ENCODE peak calls at places on chromosomes 11 and 22, in five cellular contexts. N, D, J, L and Z are unnamed samples.

GRCh38 chr11:2573240-2574042 is 126.4 kb downstream of the KCNQ1OT1 start:
- DNase-seq in N (no peak), D (no peak), J (no peak), L (no peak), Z (no peak)

GRCh38 chr11:131977231-131977630 is 606.8 kb downstream of the NTM start:
- DNase-seq in N (no peak), D (no peak), J (no peak), L (no peak), Z (peak)

GRCh38 chr11:47992959-47993820 is 12.8 kb downstream of the PTPRJ start:
- DNase-seq in N (no peak), D (no peak), J (no peak), L (peak), Z (peak)

GRCh38 chr22:32473388-32473952 is 1.1 kb upstream of the FBXO7 start:
- DNase-seq in N (no peak), D (no peak), J (no peak), L (peak), Z (no peak)

GRCh38 chr22:22034469-22035132 is 52.0 kb upstream of the TOP3B start:
- DNase-seq in N (no peak), D (no peak), J (no peak), L (no peak), Z (no peak)

GRCh38 chr22:19082793-19083192 is 39.4 kb downstream of the DGCR2 start:
- DNase-seq in N (peak), D (no peak), J (no peak), L (no peak), Z (no peak)

GRCh38 chr11:73308963-73309960 is 1.2 kb downstream of the ARHGEF17 start:
- DNase-seq in N (no peak), D (no peak), J (peak), L (peak), Z (peak)

GRCh38 chr11:1344056-1344635 is 34.7 kb upstream of the TOLLIP start:
- DNase-seq in N (no peak), D (no peak), J (no peak), L (no peak), Z (no peak)

GRCh38 chr11:94776351-94777321 is 8.5 kb downstream of the AMOTL1 start:
- DNase-seq in N (no peak), D (no peak), J (no peak), L (no peak), Z (no peak)

GRCh38 chr22:23231471-23232093 is 51.3 kb downstream of the BCR start:
- DNase-seq in N (no peak), D (no peak), J (no peak), L (no peak), Z (no peak)

GRCh38 chr11:133406493-133406892 is 125.8 kb downstream of the OPCML start:
- DNase-seq in N (no peak), D (no peak), J (no peak), L (no peak), Z (no peak)

GRCh38 chr22:28426346-28427132 is 253.1 kb downstream of the TTC28 start:
- DNase-seq in N (no peak), D (no peak), J (no peak), L (no peak), Z (no peak)

GRCh38 chr11:128522943-128523518 is 64.3 kb downstream of the ETS1 start:
- DNase-seq in N (no peak), D (no peak), J (no peak), L (no peak), Z (no peak)

GRCh38 chr11:17531818-17532131 is 12.4 kb downstream of the USH1C start:
- DNase-seq in N (no peak), D (no peak), J (no peak), L (no peak), Z (peak)

GRCh38 chr11:3970101-3970500 is 114.6 kb downstream of the STIM1 start:
- DNase-seq in N (no peak), D (no peak), J (no peak), L (no peak), Z (no peak)

GRCh38 chr11:111912535-111912934 is at the start of gene HSPB2:
- DNase-seq in N (no peak), D (no peak), J (no peak), L (no peak), Z (no peak)

GRCh38 chr11:25319068-25319467 is 822.2 kb downstream of the LUZP2 start:
- DNase-seq in N (no peak), D (no peak), J (no peak), L (no peak), Z (no peak)

GRCh38 chr22:28998681-28999080 is 63.0 kb downstream of the C22orf31 start:
- DNase-seq in N (no peak), D (no peak), J (no peak), L (no peak), Z (no peak)

GRCh38 chr11:43784301-43784700 is 96.3 kb upstream of the ALKBH3 start:
- DNase-seq in N (no peak), D (no peak), J (no peak), L (no peak), Z (no peak)
- TF ChIP-seq CTCF in N (no peak), D (no peak), J (no peak), L (no peak), Z (no peak)

GRCh38 chr11:11952036-11952435 is 56.4 kb downstream of the DKK3 start:
- DNase-seq in N (no peak), D (no peak), J (no peak), L (no peak), Z (no peak)
- H3K4me3 ChIP-seq in N (no peak), D (no peak), J (no peak), L (no peak), Z (no peak)

GRCh38 chr11:79259800-79260199 is 181.0 kb downstream of the TENM4 start:
- DNase-seq in N (no peak), D (no peak), J (no peak), L (no peak), Z (no peak)
- TF ChIP-seq CTCF in N (no peak), D (no peak), J (no peak), L (no peak), Z (peak)

GRCh38 chr11:72070486-72070885 is 9.9 kb downstream of the NUMA1 start:
- DNase-seq in N (no peak), D (no peak), J (no peak), L (no peak), Z (no peak)

GRCh38 chr11:72069787-72070251 is 10.5 kb downstream of the NUMA1 start:
- DNase-seq in N (peak), D (peak), J (peak), L (peak), Z (peak)

GRCh38 chr11:72075109-72075508 is 5.2 kb downstream of the NUMA1 start:
- DNase-seq in N (no peak), D (no peak), J (no peak), L (no peak), Z (no peak)

GRCh38 chr11:72069200-72069599 is 11.1 kb downstream of the NUMA1 start:
- DNase-seq in N (no peak), D (no peak), J (no peak), L (no peak), Z (no peak)

DNA sequence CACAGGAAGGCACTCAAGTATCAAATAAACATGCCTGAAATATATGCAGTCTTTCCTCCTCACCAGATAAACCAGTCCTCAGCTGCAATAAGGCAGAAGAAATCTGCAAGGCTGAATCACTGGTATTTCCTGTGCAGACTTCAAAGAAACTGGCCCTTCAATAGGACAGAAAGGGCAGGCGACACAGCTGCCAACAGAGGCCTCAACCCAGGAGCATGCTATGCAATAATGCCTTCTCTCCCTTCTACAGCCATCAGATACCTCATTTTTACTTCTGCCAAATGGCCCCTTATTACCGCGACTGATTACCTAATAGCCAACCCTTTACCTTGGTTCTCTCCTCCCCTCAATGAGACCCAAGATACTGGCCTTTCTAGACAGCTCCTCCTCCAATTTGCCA is 8.0 kb downstream of the NUMA1 start:
- DNase-seq in N (no peak), D (no peak), J (no peak), L (peak), Z (no peak)
- H3K4me3 ChIP-seq in N (no peak), D (no peak), J (no peak), L (peak), Z (no peak)

DNA sequence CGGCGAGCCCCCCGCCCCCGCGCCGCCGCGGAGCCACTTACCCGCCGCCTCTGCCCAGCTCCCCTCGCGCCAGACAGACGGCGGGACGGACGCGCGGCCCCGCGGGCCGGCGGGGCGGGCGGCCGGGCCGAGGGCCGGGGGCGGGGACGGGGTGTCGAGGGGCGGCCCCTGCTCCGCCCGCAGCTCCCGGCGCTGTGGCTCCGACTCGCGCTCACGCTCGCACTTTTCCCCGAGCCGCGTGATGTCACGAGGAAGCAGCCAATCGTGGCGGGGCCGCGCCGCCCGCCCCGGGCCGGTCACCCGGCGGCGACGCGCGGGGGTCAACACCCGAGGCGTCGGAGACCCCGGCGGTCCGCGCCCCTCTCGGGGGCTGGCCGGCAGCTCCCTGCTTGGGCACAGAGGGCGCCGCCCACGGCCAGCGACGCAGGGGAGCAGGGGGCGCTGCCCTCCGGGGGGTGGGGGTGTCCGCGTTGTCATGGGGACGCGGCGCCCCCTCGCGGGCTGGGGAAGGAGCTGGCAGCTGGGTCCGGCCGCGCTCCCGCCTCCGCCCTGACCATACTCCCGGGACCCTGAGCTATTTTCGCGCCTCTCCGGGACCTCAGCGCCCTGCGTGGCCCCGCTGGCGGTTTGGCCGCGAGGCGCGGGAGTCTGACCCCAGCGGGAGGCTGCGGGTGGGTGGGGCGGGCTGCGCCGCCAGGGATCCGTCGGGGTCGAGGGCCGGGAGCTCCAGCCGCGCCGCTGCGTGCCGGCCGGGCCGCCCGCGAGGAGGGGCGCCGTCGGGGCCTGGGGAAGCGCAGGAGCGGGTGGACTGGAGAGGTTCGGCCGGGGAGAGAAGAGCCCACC is at the start of gene CHRM4:
- DNase-seq in N (no peak), D (no peak), J (no peak), L (no peak), Z (no peak)
- TF ChIP-seq CTCF in N (peak), D (peak), J (peak), L (peak), Z (peak)

GRCh38 chr11:65418681-65419459 is 3.7 kb upstream of the NEAT1 start:
- DNase-seq in N (peak), D (peak), J (peak), L (peak), Z (peak)

GRCh38 chr11:65419460-65419772 is 3.2 kb upstream of the NEAT1 start:
- DNase-seq in N (no peak), D (no peak), J (no peak), L (no peak), Z (no peak)

GRCh38 chr11:65417221-65417701 is 5.3 kb upstream of the NEAT1 start:
- DNase-seq in N (peak), D (peak), J (no peak), L (no peak), Z (no peak)

GRCh38 chr11:65417702-65418430 is 4.7 kb upstream of the NEAT1 start:
- DNase-seq in N (peak), D (peak), J (peak), L (no peak), Z (no peak)

GRCh38 chr11:65418431-65418680 is 4.2 kb upstream of the NEAT1 start:
- DNase-seq in N (peak), D (no peak), J (no peak), L (no peak), Z (no peak)
- H3K4me3 ChIP-seq in N (peak), D (peak), J (peak), L (peak), Z (peak)

GRCh38 chr11:126861796-126862195 is 138.8 kb downstream of the KIRREL3 start:
- DNase-seq in N (no peak), D (no peak), J (no peak), L (no peak), Z (no peak)

GRCh38 chr11:126864934-126865333 is 135.6 kb downstream of the KIRREL3 start:
- DNase-seq in N (no peak), D (no peak), J (no peak), L (no peak), Z (no peak)

GRCh38 chr11:126857860-126858808 is 142.4 kb downstream of the KIRREL3 start:
- DNase-seq in N (no peak), D (no peak), J (no peak), L (no peak), Z (no peak)

GRCh38 chr11:126863294-126863997 is 137.1 kb downstream of the KIRREL3 start:
- DNase-seq in N (no peak), D (peak), J (no peak), L (no peak), Z (no peak)

DNA sequence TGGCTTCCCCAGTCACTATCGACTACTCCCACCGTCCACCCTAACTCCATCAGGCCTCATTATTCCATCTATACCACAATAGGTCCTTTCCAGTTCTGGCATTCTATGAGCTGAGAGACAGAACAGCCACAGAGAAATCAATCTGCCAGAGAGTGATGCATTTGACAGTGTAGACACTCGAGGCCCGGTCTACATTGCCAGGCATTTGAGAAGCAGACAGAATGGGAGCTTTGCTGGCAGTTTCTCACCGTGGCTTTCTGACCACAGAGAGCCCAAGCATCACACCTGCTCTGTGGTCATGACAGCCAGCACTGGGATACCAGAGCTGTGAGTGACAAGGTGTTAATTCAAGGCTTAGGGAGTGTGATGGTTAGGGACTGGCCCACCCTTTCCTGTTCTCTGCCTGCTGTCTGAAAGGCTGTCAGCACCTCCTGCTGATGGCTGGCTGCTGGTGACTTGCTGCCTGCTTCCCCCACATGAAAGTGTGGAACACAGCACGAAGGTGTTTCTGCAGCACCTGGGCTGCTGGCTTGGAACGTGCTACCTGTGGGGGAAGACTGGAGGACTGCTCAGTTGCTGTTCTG is 137.8 kb downstream of the KIRREL3 start:
- DNase-seq in N (no peak), D (peak), J (no peak), L (no peak), Z (no peak)
- TF ChIP-seq CTCF in N (no peak), D (peak), J (no peak), L (no peak), Z (peak)

GRCh38 chr22:50582562-50583293 is at the start of gene CHKB:
- DNase-seq in N (peak), D (peak), J (peak), L (peak), Z (peak)

GRCh38 chr22:50585781-50586180 is 3.1 kb upstream of the CHKB start:
- DNase-seq in N (no peak), D (no peak), J (no peak), L (no peak), Z (no peak)

GRCh38 chr22:50583294-50583865 is 731 bp upstream of the CHKB start:
- DNase-seq in N (no peak), D (no peak), J (no peak), L (no peak), Z (no peak)

GRCh38 chr22:50585238-50585637 is 2.6 kb upstream of the CHKB start:
- DNase-seq in N (no peak), D (no peak), J (no peak), L (no peak), Z (no peak)

DNA sequence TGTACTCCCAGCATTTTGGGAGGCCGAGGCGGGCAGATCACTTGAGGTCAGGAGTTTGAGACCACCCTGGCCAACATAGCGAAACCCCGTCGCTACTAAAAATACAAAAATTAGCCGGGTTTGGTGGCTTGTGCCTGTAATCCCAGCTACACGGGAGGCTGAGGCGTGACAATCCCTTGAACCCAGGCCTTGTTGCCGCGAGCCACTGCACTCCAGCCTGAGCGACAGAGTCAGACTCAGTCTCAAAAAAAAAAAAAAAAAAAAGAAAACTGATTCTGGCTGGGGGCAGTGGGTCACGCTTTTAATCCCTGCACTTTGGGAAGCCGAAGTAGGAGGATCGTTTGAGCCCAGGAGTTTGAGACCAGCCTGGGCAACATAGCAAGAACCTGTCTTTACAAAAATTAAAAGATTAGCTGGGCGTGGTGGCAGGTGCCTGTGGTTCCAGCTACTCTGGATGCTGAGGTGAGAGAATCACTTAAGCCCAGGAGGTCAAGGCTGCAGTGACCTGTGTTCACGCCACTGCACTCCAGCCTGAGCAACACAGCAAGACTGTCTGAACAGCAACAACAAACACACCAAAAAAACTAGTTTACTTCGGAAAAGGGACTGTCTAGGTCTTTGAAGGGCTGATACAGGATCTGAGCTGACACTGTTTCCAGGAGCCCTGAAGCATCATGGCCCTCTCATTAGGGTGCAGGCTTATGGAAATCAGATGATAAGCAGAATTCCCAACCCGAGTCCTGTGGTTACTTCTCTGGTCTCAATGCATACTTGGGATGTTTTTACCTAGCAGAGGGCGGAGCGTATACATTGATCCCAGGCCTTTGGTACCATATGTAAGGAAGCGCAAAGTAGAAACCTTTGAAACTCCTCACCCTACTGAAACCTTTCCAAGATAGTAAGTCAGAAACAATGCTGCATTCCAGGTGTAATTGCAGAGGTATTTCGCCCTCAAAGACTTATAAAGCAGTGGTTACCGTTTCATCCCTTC is 1.8 kb upstream of the CHKB start:
- DNase-seq in N (no peak), D (no peak), J (no peak), L (no peak), Z (no peak)
- H3K4me3 ChIP-seq in N (no peak), D (no peak), J (no peak), L (peak), Z (no peak)

DNA sequence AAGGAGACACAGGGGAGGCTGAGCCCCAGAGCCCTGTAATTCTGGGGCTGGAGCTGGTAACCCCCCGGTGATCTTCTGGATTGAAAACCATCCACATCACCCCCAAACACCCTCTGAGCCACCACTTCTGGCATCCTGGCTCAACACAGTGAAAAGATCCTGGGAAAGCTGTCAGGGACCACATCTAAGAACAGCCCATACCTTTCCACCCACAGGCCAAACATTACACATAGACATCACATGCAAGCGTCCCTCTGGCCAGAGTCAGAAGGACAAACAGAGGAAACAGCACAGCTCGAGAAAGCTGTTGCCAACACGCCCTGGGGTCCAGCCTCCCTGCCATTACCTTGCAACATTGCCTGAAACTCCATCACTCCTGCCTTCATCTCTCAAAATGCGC is 469.5 kb downstream of the SOX6 start:
- DNase-seq in N (no peak), D (no peak), J (no peak), L (no peak), Z (no peak)
- TF ChIP-seq CTCF in N (no peak), D (no peak), J (no peak), L (no peak), Z (no peak)